ENCODE peak calls at places on chromosomes 16 and 17, in nine cellular contexts. One of them, this sample, is unnamed. For H3K4me1, the result is how much of the 10 kb centered on the place peaks cover.

GRCh38 chr16:75073551-75074414 is 42.8 kb downstream of the LDHD start:
- DNase-seq in CD8-positive, alpha-beta T cell: no peak
- DNase-seq in tibial artery: no peak
- DNase-seq in thoracic aorta: no peak
- DNase-seq in A549: no peak
- DNase-seq in upper lobe of right lung: no peak
- DNase-seq in cardiac muscle cell: no peak
- DNase-seq in mucosa of descending colon: no peak
- DNase-seq in breast epithelium: no peak
- DNase-seq in this sample: no peak

GRCh38 chr17:59093702-59094231 is 12.9 kb downstream of the TRIM37 start:
- DNase-seq in CD8-positive, alpha-beta T cell: no peak
- DNase-seq in tibial artery: peak
- DNase-seq in thoracic aorta: no peak
- DNase-seq in A549: peak
- DNase-seq in upper lobe of right lung: no peak
- DNase-seq in cardiac muscle cell: no peak
- DNase-seq in mucosa of descending colon: peak
- DNase-seq in breast epithelium: no peak
- DNase-seq in this sample: peak

GRCh38 chr17:79839363-79840203 is at the start of gene CBX4:
- DNase-seq in CD8-positive, alpha-beta T cell: peak
- DNase-seq in tibial artery: peak
- DNase-seq in thoracic aorta: peak
- DNase-seq in A549: peak
- DNase-seq in upper lobe of right lung: peak
- DNase-seq in cardiac muscle cell: peak
- DNase-seq in mucosa of descending colon: peak
- DNase-seq in breast epithelium: peak
- DNase-seq in this sample: peak

GRCh38 chr16:31519746-31520145 is 8.0 kb upstream of the AHSP start:
- DNase-seq in CD8-positive, alpha-beta T cell: no peak
- DNase-seq in tibial artery: no peak
- DNase-seq in thoracic aorta: no peak
- DNase-seq in A549: no peak
- DNase-seq in upper lobe of right lung: no peak
- DNase-seq in cardiac muscle cell: no peak
- DNase-seq in mucosa of descending colon: no peak
- DNase-seq in breast epithelium: no peak
- DNase-seq in this sample: no peak

GRCh38 chr17:8581002-8581658 is 49.4 kb downstream of the MYH10 start:
- DNase-seq in CD8-positive, alpha-beta T cell: no peak
- DNase-seq in tibial artery: no peak
- DNase-seq in thoracic aorta: no peak
- DNase-seq in A549: no peak
- DNase-seq in upper lobe of right lung: no peak
- DNase-seq in cardiac muscle cell: no peak
- DNase-seq in mucosa of descending colon: no peak
- DNase-seq in breast epithelium: no peak
- DNase-seq in this sample: no peak

GRCh38 chr16:23821875-23822688 is 13.7 kb upstream of the PRKCB start:
- DNase-seq in CD8-positive, alpha-beta T cell: no peak
- DNase-seq in tibial artery: no peak
- DNase-seq in thoracic aorta: no peak
- DNase-seq in A549: no peak
- DNase-seq in upper lobe of right lung: no peak
- DNase-seq in cardiac muscle cell: no peak
- DNase-seq in mucosa of descending colon: no peak
- DNase-seq in breast epithelium: no peak
- DNase-seq in this sample: no peak

GRCh38 chr17:63579633-63580032 is 21.1 kb upstream of the TACO1 start:
- DNase-seq in CD8-positive, alpha-beta T cell: no peak
- DNase-seq in tibial artery: no peak
- DNase-seq in thoracic aorta: no peak
- DNase-seq in A549: no peak
- DNase-seq in upper lobe of right lung: no peak
- DNase-seq in cardiac muscle cell: no peak
- DNase-seq in mucosa of descending colon: no peak
- DNase-seq in breast epithelium: no peak
- DNase-seq in this sample: peak

GRCh38 chr17:48011405-48012150 is 26.0 kb downstream of the COPZ2 start:
- DNase-seq in CD8-positive, alpha-beta T cell: peak
- DNase-seq in tibial artery: no peak
- DNase-seq in thoracic aorta: no peak
- DNase-seq in A549: peak
- DNase-seq in upper lobe of right lung: no peak
- DNase-seq in cardiac muscle cell: peak
- DNase-seq in mucosa of descending colon: peak
- DNase-seq in breast epithelium: no peak
- DNase-seq in this sample: peak

GRCh38 chr17:76840884-76841775 is 27.1 kb upstream of the MGAT5B start:
- DNase-seq in CD8-positive, alpha-beta T cell: no peak
- DNase-seq in tibial artery: no peak
- DNase-seq in thoracic aorta: no peak
- DNase-seq in A549: no peak
- DNase-seq in upper lobe of right lung: no peak
- DNase-seq in cardiac muscle cell: peak
- DNase-seq in mucosa of descending colon: no peak
- DNase-seq in breast epithelium: no peak
- DNase-seq in this sample: no peak

GRCh38 chr17:49968380-49969133 is 433 bp upstream of the DLX4 start:
- DNase-seq in CD8-positive, alpha-beta T cell: peak
- DNase-seq in tibial artery: peak
- DNase-seq in thoracic aorta: no peak
- DNase-seq in A549: peak
- DNase-seq in upper lobe of right lung: peak
- DNase-seq in cardiac muscle cell: peak
- DNase-seq in mucosa of descending colon: peak
- DNase-seq in breast epithelium: no peak
- DNase-seq in this sample: peak

GRCh38 chr17:17511971-17512858 is 16.0 kb upstream of the RASD1 start:
- DNase-seq in CD8-positive, alpha-beta T cell: no peak
- DNase-seq in tibial artery: no peak
- DNase-seq in thoracic aorta: no peak
- DNase-seq in A549: peak
- DNase-seq in upper lobe of right lung: no peak
- DNase-seq in cardiac muscle cell: no peak
- DNase-seq in mucosa of descending colon: no peak
- DNase-seq in breast epithelium: peak
- DNase-seq in this sample: no peak

GRCh38 chr17:59371426-59372099 is 40.1 kb downstream of the YPEL2 start:
- DNase-seq in CD8-positive, alpha-beta T cell: no peak
- DNase-seq in tibial artery: peak
- DNase-seq in thoracic aorta: no peak
- DNase-seq in A549: no peak
- DNase-seq in upper lobe of right lung: no peak
- DNase-seq in cardiac muscle cell: no peak
- DNase-seq in mucosa of descending colon: peak
- DNase-seq in breast epithelium: no peak
- DNase-seq in this sample: peak

GRCh38 chr16:25014500-25015147 is 545 bp downstream of the ARHGAP17 start:
- DNase-seq in CD8-positive, alpha-beta T cell: no peak
- DNase-seq in tibial artery: peak
- DNase-seq in thoracic aorta: no peak
- DNase-seq in A549: peak
- DNase-seq in upper lobe of right lung: peak
- DNase-seq in cardiac muscle cell: peak
- DNase-seq in mucosa of descending colon: peak
- DNase-seq in breast epithelium: peak
- DNase-seq in this sample: peak
- H3K4me1 ChIP-seq in CD8-positive, alpha-beta T cell: half or more
- H3K4me1 ChIP-seq in tibial artery: under half
- H3K4me1 ChIP-seq in thoracic aorta: under half
- H3K4me1 ChIP-seq in A549: under half
- H3K4me1 ChIP-seq in upper lobe of right lung: half or more
- H3K4me1 ChIP-seq in cardiac muscle cell: under half
- H3K4me1 ChIP-seq in mucosa of descending colon: under half
- H3K4me1 ChIP-seq in breast epithelium: under half
- H3K4me1 ChIP-seq in this sample: under half

GRCh38 chr16:51968756-51969155 is 578.2 kb downstream of the TOX3 start:
- DNase-seq in CD8-positive, alpha-beta T cell: no peak
- DNase-seq in tibial artery: no peak
- DNase-seq in thoracic aorta: no peak
- DNase-seq in A549: no peak
- DNase-seq in upper lobe of right lung: no peak
- DNase-seq in cardiac muscle cell: no peak
- DNase-seq in mucosa of descending colon: no peak
- DNase-seq in breast epithelium: no peak
- DNase-seq in this sample: no peak

GRCh38 chr16:51967566-51967965 is 579.4 kb downstream of the TOX3 start:
- DNase-seq in CD8-positive, alpha-beta T cell: no peak
- DNase-seq in tibial artery: no peak
- DNase-seq in thoracic aorta: no peak
- DNase-seq in A549: no peak
- DNase-seq in upper lobe of right lung: no peak
- DNase-seq in cardiac muscle cell: no peak
- DNase-seq in mucosa of descending colon: no peak
- DNase-seq in breast epithelium: no peak
- DNase-seq in this sample: no peak

DNA sequence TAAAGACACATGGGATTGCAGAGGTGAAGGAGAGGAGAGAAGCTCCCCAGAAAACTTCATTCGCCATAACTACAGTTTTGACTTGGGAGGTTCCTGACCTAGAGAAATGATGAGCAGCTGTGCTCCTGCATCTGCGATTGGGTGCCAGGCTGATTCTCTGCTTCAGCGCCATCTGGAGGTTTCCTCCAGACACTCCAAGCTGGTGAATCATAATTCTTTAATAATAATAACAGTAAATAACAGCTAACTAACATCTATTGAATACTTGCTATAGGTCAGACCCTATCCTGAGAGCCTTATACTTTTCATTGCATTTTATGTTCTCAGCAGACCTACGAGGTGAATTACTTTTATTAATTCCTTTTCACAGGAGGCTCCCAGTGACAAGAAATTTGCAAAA is 575.8 kb downstream of the TOX3 start:
- DNase-seq in CD8-positive, alpha-beta T cell: no peak
- DNase-seq in tibial artery: no peak
- DNase-seq in thoracic aorta: no peak
- DNase-seq in A549: peak
- DNase-seq in upper lobe of right lung: no peak
- DNase-seq in cardiac muscle cell: peak
- DNase-seq in mucosa of descending colon: no peak
- DNase-seq in breast epithelium: no peak
- DNase-seq in this sample: peak
- TF ChIP-seq CTCF in CD8-positive, alpha-beta T cell: no peak
- TF ChIP-seq CTCF in tibial artery: no peak
- TF ChIP-seq CTCF in thoracic aorta: no peak
- TF ChIP-seq CTCF in A549: no peak
- TF ChIP-seq CTCF in upper lobe of right lung: peak
- TF ChIP-seq CTCF in cardiac muscle cell: peak
- TF ChIP-seq CTCF in mucosa of descending colon: no peak
- TF ChIP-seq CTCF in breast epithelium: no peak
- TF ChIP-seq CTCF in this sample: peak

DNA sequence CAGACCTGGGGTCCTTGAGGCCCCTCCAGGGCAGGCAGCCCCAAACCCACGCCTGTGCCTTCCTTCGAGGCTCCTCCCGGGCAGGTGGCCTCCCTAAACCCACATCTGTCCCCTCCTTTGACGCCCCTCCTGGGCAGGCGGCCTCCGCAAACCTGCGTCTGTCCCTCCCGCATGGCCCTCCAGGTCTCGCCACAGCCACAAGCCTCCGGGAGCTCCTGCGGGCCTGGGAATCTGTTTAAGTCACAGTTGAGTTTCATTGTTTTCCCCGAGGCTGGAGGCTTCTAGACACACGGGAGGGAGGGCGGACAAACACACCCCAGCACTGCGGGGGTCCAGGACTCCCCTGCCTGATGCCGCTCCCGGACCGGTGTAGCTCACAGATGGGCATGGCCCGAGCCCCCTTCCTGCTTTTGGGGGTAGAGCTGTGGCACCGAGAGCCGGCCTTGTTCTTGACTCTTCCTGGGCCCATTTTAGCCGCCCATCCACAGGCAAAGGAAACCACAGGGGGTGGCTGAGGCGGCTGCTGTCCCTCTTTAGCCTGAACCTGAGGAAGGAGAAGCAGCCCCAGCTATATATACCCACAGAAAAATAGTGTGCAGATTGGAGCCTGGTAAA is 7.1 kb downstream of the PIEZO1 start:
- DNase-seq in CD8-positive, alpha-beta T cell: no peak
- DNase-seq in tibial artery: no peak
- DNase-seq in thoracic aorta: no peak
- DNase-seq in A549: no peak
- DNase-seq in upper lobe of right lung: no peak
- DNase-seq in cardiac muscle cell: no peak
- DNase-seq in mucosa of descending colon: no peak
- DNase-seq in breast epithelium: no peak
- DNase-seq in this sample: no peak
- H3K4me1 ChIP-seq in CD8-positive, alpha-beta T cell: under half
- H3K4me1 ChIP-seq in tibial artery: under half
- H3K4me1 ChIP-seq in thoracic aorta: under half
- H3K4me1 ChIP-seq in A549: under half
- H3K4me1 ChIP-seq in upper lobe of right lung: half or more
- H3K4me1 ChIP-seq in cardiac muscle cell: under half
- H3K4me1 ChIP-seq in mucosa of descending colon: half or more
- H3K4me1 ChIP-seq in breast epithelium: under half
- H3K4me1 ChIP-seq in this sample: under half

GRCh38 chr16:78259883-78260282 is 160.4 kb downstream of the WWOX start:
- DNase-seq in CD8-positive, alpha-beta T cell: no peak
- DNase-seq in tibial artery: no peak
- DNase-seq in thoracic aorta: no peak
- DNase-seq in A549: no peak
- DNase-seq in upper lobe of right lung: no peak
- DNase-seq in cardiac muscle cell: peak
- DNase-seq in mucosa of descending colon: no peak
- DNase-seq in breast epithelium: no peak
- DNase-seq in this sample: no peak
- TF ChIP-seq CTCF in CD8-positive, alpha-beta T cell: no peak
- TF ChIP-seq CTCF in tibial artery: no peak
- TF ChIP-seq CTCF in thoracic aorta: no peak
- TF ChIP-seq CTCF in A549: no peak
- TF ChIP-seq CTCF in upper lobe of right lung: no peak
- TF ChIP-seq CTCF in cardiac muscle cell: no peak
- TF ChIP-seq CTCF in mucosa of descending colon: no peak
- TF ChIP-seq CTCF in breast epithelium: no peak
- TF ChIP-seq CTCF in this sample: no peak

DNA sequence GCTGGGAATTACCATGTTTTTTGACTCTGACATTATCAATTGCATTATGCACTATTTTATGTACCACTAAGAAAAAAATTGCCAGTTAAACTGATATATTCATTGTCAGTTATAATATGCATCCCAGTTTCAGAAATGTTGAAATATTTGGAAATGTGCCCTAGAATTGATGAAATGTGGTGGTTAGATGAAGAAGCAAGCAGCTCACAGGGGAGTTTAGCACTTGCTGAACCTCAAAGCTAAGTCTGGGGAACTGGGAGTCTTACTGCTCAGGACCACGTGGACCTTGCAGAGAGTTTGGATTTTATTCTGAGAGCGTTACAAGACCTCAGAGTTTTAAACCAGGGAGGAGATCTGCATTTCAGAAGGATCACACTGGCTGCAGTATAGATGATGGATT is 67.9 kb downstream of the TNRC6C start:
- DNase-seq in CD8-positive, alpha-beta T cell: no peak
- DNase-seq in tibial artery: no peak
- DNase-seq in thoracic aorta: no peak
- DNase-seq in A549: no peak
- DNase-seq in upper lobe of right lung: no peak
- DNase-seq in cardiac muscle cell: no peak
- DNase-seq in mucosa of descending colon: no peak
- DNase-seq in breast epithelium: no peak
- DNase-seq in this sample: no peak
- H3K4me1 ChIP-seq in CD8-positive, alpha-beta T cell: under half
- H3K4me1 ChIP-seq in tibial artery: under half
- H3K4me1 ChIP-seq in thoracic aorta: under half
- H3K4me1 ChIP-seq in A549: under half
- H3K4me1 ChIP-seq in upper lobe of right lung: under half
- H3K4me1 ChIP-seq in cardiac muscle cell: under half
- H3K4me1 ChIP-seq in mucosa of descending colon: under half
- H3K4me1 ChIP-seq in breast epithelium: under half
- H3K4me1 ChIP-seq in this sample: under half

This sample was measured in body of pancreas.